ENCODE peak calls at places on chromosome 17, in ten cellular contexts. X is left ventricle myocardium inferior, F is breast epithelium, C is kidney epithelial cell, P is fibroblast of lung, Y is GM23338, U is B cell, M is retinal pigment epithelial cell, N is heart right ventricle, K is nephron progenitor cell. V is an unnamed sample.
A peak's percentile ranks its signal among the peaks of the same experiment; 100 is the strongest.

GRCh38 chr17:42249681-42250446 is 26.3 kb downstream of the STAT5B start:
- DNase-seq in X (no peak), F (no peak), C (no peak), P (no peak), Y (no peak), U (no peak), M (no peak), N (no peak), K (no peak), V (no peak)

GRCh38 chr17:33012522-33013033 is 20.9 kb downstream of the SPACA3 start:
- DNase-seq in X (no peak), F (no peak), C (peak; percentile 62), P (peak; percentile 96), Y (no peak), U (no peak), M (peak; percentile 58), N (no peak), K (no peak), V (peak; percentile 83)

GRCh38 chr17:63150994-63151464 is 185.0 kb downstream of the TANC2 start:
- DNase-seq in X (no peak), F (no peak), C (no peak), P (peak; percentile 77), Y (peak; percentile 27), U (no peak), M (no peak), N (no peak), K (peak; percentile 30), V (no peak)

GRCh38 chr17:6530324-6530920 is 25.9 kb downstream of the PITPNM3 start:
- DNase-seq in X (no peak), F (no peak), C (no peak), P (no peak), Y (no peak), U (no peak), M (no peak), N (no peak), K (no peak), V (no peak)

GRCh38 chr17:80036715-80037477 is 454 bp downstream of the CCDC40 start:
- DNase-seq in X (no peak), F (no peak), C (no peak), P (peak; percentile 23), Y (peak; percentile 86), U (peak; percentile 45), M (no peak), N (peak; percentile 50), K (peak; percentile 77), V (peak; percentile 5)

GRCh38 chr17:39132192-39132600 is 19.2 kb downstream of the PLXDC1 start:
- DNase-seq in X (no peak), F (no peak), C (no peak), P (peak; percentile 86), Y (peak; percentile 43), U (no peak), M (no peak), N (peak; percentile 44), K (no peak), V (peak; percentile 33)

GRCh38 chr17:80892019-80892855 is 99.4 kb upstream of the CHMP6 start:
- DNase-seq in X (peak; percentile 73), F (peak; percentile 54), C (peak; percentile 95), P (peak; percentile 97), Y (no peak), U (no peak), M (peak; percentile 63), N (peak; percentile 85), K (peak; percentile 40), V (peak; percentile 98)

GRCh38 chr17:79794659-79795511 is 2.0 kb downstream of the CBX8 start:
- DNase-seq in X (no peak), F (no peak), C (no peak), P (no peak), Y (peak; percentile 56), U (no peak), M (no peak), N (no peak), K (no peak), V (no peak)

GRCh38 chr17:9544221-9544620 is 31.4 kb downstream of the STX8 start:
- DNase-seq in X (no peak), F (no peak), C (peak; percentile 79), P (no peak), Y (no peak), U (no peak), M (no peak), N (no peak), K (peak; percentile 9), V (no peak)

GRCh38 chr17:75526555-75527270 is 1.2 kb downstream of the LLGL2 start:
- DNase-seq in X (no peak), F (no peak), C (no peak), P (no peak), Y (peak; percentile 68), U (no peak), M (no peak), N (no peak), K (no peak), V (no peak)

GRCh38 chr17:6303664-6304063 is 131.3 kb downstream of the AIPL1 start:
- DNase-seq in X (peak; percentile 23), F (no peak), C (no peak), P (peak; percentile 1), Y (peak; percentile 77), U (no peak), M (peak; percentile 6), N (peak; percentile 25), K (peak; percentile 85), V (peak; percentile 34)

GRCh38 chr17:59763861-59764260 is 56.4 kb downstream of the VMP1 start:
- DNase-seq in X (no peak), F (no peak), C (no peak), P (peak; percentile 89), Y (no peak), U (no peak), M (no peak), N (no peak), K (no peak), V (peak; percentile 91)

GRCh38 chr17:42428141-42428944 is 5.3 kb upstream of the CAVIN1 start:
- DNase-seq in X (no peak), F (no peak), C (peak; percentile 94), P (peak; percentile 95), Y (peak; percentile 94), U (peak; percentile 69), M (peak; percentile 78), N (peak; percentile 54), K (peak; percentile 35), V (peak; percentile 98)

GRCh38 chr17:38893612-38894011 is 23.8 kb downstream of the LASP1 start:
- DNase-seq in X (peak; percentile 56), F (no peak), C (no peak), P (no peak), Y (no peak), U (no peak), M (no peak), N (no peak), K (no peak), V (no peak)

GRCh38 chr17:83110755-83111154 is 31.3 kb downstream of the METRNL start:
- DNase-seq in X (no peak), F (no peak), C (no peak), P (peak; percentile 45), Y (no peak), U (no peak), M (no peak), N (no peak), K (no peak), V (no peak)

GRCh38 chr17:74450231-74450630 is 16.2 kb upstream of the CD300A start:
- DNase-seq in X (no peak), F (no peak), C (no peak), P (no peak), Y (no peak), U (no peak), M (no peak), N (no peak), K (no peak), V (no peak)

GRCh38 chr17:28574536-28574935 is 2.2 kb downstream of the ALDOC start:
- DNase-seq in X (no peak), F (no peak), C (no peak), P (no peak), Y (no peak), U (no peak), M (no peak), N (no peak), K (no peak), V (no peak)
- TF ChIP-seq CTCF in X (peak; percentile 30), F (no peak), C (no peak), P (no peak), Y (no peak), U (no peak), M (no peak), N (no peak), K (no peak), V (no peak)

DNA sequence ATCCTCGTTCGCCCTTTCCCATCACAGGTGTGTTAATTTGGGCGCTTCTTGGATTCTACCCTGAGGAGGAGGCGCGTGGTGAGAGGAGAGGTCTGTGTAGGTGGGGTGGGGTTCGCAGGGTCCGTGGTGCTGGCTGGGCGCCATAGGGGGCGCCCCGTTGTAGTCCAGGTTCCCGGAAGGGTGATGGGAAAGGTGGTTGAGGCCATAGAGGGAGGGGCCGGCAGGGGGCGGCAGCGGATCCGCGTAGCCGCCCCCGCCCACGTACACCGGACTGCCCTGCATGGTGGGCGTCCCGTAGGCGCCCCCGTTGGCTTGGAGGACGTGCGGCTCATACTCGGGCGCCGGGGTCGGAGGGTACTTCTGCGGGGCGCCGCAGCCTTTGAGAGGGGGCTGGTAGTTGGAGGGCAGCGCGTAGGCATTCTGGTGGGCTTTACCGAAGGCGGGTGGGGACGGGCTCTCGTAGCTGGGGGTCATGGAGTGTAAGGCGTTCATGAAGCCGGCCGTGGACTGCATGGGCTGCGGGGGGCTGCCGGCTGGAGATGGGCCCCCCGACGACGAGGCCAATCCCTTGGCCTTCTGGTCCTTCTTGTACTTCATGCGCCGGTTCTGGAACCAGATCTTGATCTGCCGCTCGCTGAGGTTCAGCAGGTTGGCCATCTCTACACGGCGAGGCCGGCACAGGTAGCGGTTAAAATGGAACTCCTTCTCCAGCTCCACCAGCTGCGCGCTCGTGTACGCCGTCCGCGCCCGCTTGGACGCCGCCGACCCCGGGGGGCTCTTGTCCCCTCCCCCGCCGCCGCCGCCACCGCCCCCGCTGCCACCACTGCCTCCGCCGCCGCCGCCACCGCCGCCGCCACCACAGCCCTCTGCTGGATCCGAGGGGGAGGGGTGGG is 5.7 kb upstream of the HOXB2 start:
- DNase-seq in X (no peak), F (no peak), C (no peak), P (peak; percentile 40), Y (peak; percentile 64), U (no peak), M (no peak), N (no peak), K (peak; percentile 76), V (peak; percentile 36)
- TF ChIP-seq CTCF in X (no peak), F (no peak), C (peak; percentile 49), P (peak; percentile 36), Y (peak; percentile 55), U (no peak), M (peak; percentile 17), N (no peak), K (peak; percentile 58), V (no peak)

GRCh38 chr17:40562841-40563370 is 2.4 kb downstream of the CCR7 start:
- DNase-seq in X (no peak), F (no peak), C (no peak), P (no peak), Y (no peak), U (no peak), M (no peak), N (no peak), K (no peak), V (no peak)
- TF ChIP-seq CTCF in X (no peak), F (no peak), C (no peak), P (no peak), Y (no peak), U (no peak), M (no peak), N (no peak), K (no peak), V (no peak)

GRCh38 chr17:77088455-77089117 is 52.2 kb upstream of the SEC14L1 start:
- DNase-seq in X (peak; percentile 91), F (peak; percentile 89), C (peak; percentile 96), P (peak; percentile 98), Y (peak; percentile 95), U (peak; percentile 94), M (peak; percentile 91), N (peak; percentile 97), K (peak; percentile 91), V (peak; percentile 92)
- TF ChIP-seq CTCF in X (peak; percentile 85), F (peak; percentile 67), C (peak; percentile 87), P (peak; percentile 73), Y (peak; percentile 62), U (peak; percentile 75), M (peak; percentile 77), N (peak; percentile 91), K (peak; percentile 81), V (peak; percentile 48)

V was measured in mammary epithelial cell.